ENCODE peak calls at places on chromosomes 4 and X, in six cellular contexts. Q, M, J, O, L and E are unnamed samples.

GRCh38 chr4:165010991-165011390 is 20.8 kb upstream of the TRIM60 start:
- DNase-seq in M (no peak), J (no peak), Q (no peak), L (no peak), O (no peak), E (no peak)

GRCh38 chr4:1293981-1294380 is 4.3 kb downstream of the MAEA start:
- DNase-seq in O (peak), L (no peak), Q (peak), J (no peak), M (no peak), E (no peak)

GRCh38 chr4:104591505-104591904 is 96.8 kb upstream of the CXXC4 start:
- DNase-seq in J (no peak), M (no peak), O (peak), L (no peak), Q (no peak), E (no peak)

GRCh38 chrX:130139474-130140201 is 26.0 kb downstream of the AIFM1 start:
- DNase-seq in O (no peak), Q (no peak), J (no peak), L (no peak), M (no peak), E (no peak)

GRCh38 chrX:134239016-134239415 is 2.0 kb downstream of the CCDC160 start:
- DNase-seq in L (no peak), O (no peak), J (no peak), Q (no peak), M (no peak), E (no peak)

GRCh38 chrX:11663875-11664210 is 1.9 kb downstream of the ARHGAP6 start:
- DNase-seq in O (no peak), L (no peak), Q (no peak), M (no peak), J (no peak), E (no peak)

GRCh38 chr4:87410669-87411068 is 11.7 kb upstream of the NUDT9 start:
- DNase-seq in L (no peak), J (no peak), O (no peak), Q (no peak), M (no peak), E (no peak)

GRCh38 chr4:6591305-6591704 is 16.3 kb downstream of the MAN2B2 start:
- DNase-seq in J (no peak), Q (no peak), M (no peak), O (no peak), L (no peak), E (no peak)

GRCh38 chr4:84678976-84679744 is 96.2 kb downstream of the CDS1 start:
- DNase-seq in Q (no peak), M (no peak), J (no peak), O (no peak), L (no peak), E (no peak)

GRCh38 chr4:38663801-38664703 is at the start of gene KLF3:
- DNase-seq in Q (peak), O (peak), J (peak), L (peak), M (peak), E (peak)

GRCh38 chrX:67384403-67384802 is 159.4 kb upstream of the AR start:
- DNase-seq in Q (no peak), J (no peak), L (no peak), O (no peak), M (no peak), E (no peak)

GRCh38 chr4:7698586-7698985 is 241.1 kb downstream of the AFAP1 start:
- DNase-seq in L (no peak), Q (no peak), M (no peak), O (no peak), J (no peak), E (no peak)

GRCh38 chr4:101205878-101206277 is 141.4 kb downstream of the PPP3CA start:
- DNase-seq in M (no peak), O (no peak), Q (no peak), L (no peak), J (no peak), E (no peak)

GRCh38 chr4:39873823-39874222 is 103.9 kb downstream of the PDS5A start:
- DNase-seq in O (no peak), Q (no peak), L (no peak), M (no peak), J (no peak), E (no peak)

GRCh38 chr4:78865451-78865850 is 73.8 kb downstream of the PAQR3 start:
- DNase-seq in Q (no peak), M (no peak), J (no peak), O (no peak), L (no peak), E (no peak)

GRCh38 chr4:110414590-110414989 is 61.4 kb upstream of the ENPEP start:
- DNase-seq in Q (no peak), J (no peak), M (no peak), O (no peak), L (no peak), E (no peak)
- TF ChIP-seq POLR2A in Q (no peak), J (no peak), M (no peak), O (no peak), L (no peak), E (no peak)

GRCh38 chr4:2934813-2935761 is 28.1 kb downstream of the NOP14 start:
- DNase-seq in J (peak), O (peak), M (peak), L (peak), Q (peak), E (peak)
- TF ChIP-seq POLR2A in J (peak), O (peak), M (peak), L (peak), Q (no peak), E (peak)

DNA sequence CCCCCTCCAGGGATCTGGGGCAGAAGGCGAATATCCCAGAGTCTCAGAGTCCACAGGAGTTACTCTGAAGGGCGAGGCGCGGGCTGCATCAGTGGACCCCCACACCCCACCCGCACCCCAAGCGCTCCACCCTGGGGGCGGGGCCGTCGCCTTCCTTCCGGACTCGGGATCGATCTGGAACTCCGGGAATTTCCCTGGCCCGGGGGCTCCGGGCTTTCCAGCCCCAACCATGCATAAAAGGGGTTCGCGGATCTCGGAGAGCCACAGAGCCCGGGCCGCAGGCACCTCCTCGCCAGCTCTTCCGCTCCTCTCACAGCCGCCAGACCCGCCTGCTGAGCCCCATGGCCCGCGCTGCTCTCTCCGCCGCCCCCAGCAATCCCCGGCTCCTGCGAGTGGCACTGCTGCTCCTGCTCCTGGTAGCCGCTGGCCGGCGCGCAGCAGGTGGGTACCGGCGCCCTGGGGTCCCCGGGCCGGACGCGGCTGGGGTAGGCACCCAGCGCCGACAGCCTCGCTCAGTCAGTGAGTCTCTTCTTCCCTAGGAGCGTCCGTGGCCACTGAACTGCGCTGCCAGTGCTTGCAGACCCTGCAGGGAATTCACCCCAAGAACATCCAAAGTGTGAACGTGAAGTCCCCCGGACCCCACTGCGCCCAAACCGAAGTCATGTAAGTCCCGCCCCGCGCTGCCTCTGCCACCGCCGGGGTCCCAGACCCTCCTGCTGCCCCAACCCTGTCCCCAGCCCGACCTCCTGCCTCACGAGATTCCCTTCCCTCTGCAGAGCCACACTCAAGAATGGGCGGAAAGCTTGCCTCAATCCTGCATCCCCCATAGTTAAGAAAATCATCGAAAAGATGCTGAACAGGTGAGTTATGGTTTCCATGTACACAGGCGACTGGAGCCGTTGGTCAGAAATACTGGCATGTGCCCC is at the start of gene CXCL1:
- DNase-seq in O (peak), L (peak), M (no peak), J (peak), Q (peak), E (no peak)
- TF ChIP-seq POLR2A in O (no peak), L (no peak), M (no peak), J (peak), Q (no peak), E (no peak)

GRCh38 chr4:103076777-103077347 is 301 bp upstream of the SLC9B2 start:
- DNase-seq in O (no peak), J (no peak), M (peak), L (no peak), Q (no peak), E (no peak)

GRCh38 chr4:103075435-103075893 is 1.1 kb downstream of the SLC9B2 start:
- DNase-seq in J (no peak), M (peak), O (no peak), Q (no peak), L (no peak), E (no peak)

GRCh38 chr4:103074598-103075434 is 1.7 kb downstream of the SLC9B2 start:
- DNase-seq in L (no peak), Q (no peak), J (no peak), M (no peak), O (no peak), E (no peak)

GRCh38 chr4:103074039-103074438 is 2.5 kb downstream of the SLC9B2 start:
- DNase-seq in L (no peak), J (no peak), M (no peak), Q (no peak), O (no peak), E (no peak)

DNA sequence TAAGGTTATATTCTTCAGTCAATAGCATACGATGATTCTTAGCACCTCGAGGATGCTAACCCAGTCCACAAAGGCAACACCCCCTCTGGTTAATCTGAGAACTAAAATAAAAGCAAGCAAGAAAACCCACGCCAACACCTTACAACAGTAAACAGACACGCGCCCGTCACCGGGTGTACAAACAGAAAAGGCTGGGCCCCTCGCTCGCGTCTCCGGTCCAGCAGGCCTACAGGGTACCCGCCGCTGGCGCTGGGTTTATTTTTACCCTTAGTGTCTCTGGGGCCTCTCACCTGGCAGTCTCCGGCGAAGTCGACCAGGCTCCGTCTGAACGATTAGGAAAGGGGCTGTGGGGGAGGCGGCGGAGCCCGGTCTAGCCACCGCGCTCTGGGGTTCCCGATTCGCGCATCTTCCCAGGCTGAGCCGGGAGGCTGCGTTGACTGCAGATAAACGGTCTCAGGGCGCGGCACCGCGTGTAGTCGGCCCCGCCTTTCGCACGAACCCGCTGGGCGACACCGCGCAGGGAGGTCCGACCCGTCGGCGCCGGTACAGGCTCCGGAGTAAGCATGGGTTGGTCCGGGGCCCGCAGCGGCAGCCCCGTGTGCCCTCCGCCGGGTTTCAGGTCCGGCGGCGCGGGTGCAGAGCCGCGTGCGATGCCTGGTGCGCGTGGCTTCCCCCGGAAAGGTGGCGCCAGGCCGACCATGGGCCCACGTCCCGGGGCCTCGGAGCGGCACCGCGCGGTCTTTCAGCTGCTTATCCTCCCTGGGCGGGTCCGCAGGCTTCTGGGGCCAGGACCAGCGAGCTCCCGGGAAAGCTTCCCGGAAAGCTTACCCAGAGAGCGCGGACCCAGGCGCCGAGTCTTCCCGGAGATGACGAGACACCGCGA is at the start of gene SLC9B2:
- DNase-seq in J (peak), L (peak), M (peak), Q (peak), O (peak), E (peak)
- TF ChIP-seq POLR2A in J (peak), L (no peak), M (peak), Q (no peak), O (no peak), E (peak)

DNA sequence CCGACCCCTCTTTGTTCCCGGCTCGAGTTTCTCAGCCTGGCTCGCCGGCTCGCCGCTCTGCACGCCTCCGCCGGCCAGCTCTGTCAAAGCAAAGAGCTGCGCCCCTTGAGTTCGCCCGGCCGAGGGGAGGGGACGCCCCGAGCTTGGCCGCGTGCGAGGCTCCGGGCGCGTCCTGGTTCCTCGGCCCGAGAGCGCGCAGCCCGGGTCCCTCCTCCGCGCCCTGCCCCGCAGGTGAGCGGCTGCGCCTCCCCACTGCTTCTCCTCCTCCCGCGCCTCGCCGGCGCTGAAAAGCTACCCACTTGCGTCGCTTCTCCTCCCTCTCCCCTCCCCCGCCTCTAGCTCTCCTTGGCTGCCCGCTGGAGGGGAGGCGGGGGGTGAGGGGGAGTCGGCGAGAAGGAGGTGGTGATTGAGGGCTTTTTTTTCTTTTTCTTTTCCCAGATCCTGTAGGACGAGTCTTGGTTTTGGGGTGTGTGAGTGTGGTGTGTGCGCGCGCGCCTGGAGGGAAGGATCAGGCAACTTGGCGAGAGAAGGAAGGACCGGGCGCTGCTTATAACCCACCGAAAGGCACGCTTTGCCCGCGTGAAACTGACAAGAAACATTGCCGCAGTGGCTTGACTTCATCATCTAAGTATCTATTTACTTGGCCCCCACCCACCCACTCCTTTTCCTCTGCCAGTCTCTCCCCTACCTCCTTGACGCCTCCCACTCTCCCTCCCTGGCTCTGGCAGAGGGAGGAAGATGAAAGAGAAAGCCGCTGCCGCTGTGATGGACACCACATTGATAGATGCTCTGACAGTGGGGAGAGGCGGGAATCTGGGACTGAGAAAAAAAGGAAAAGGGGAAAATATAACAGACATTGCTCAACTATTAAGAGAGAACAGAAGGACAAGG is at the start of gene LEF1:
- DNase-seq in J (no peak), L (peak), M (no peak), O (no peak), Q (peak), E (no peak)
- TF ChIP-seq POLR2A in J (no peak), L (no peak), M (no peak), O (no peak), Q (no peak), E (no peak)

DNA sequence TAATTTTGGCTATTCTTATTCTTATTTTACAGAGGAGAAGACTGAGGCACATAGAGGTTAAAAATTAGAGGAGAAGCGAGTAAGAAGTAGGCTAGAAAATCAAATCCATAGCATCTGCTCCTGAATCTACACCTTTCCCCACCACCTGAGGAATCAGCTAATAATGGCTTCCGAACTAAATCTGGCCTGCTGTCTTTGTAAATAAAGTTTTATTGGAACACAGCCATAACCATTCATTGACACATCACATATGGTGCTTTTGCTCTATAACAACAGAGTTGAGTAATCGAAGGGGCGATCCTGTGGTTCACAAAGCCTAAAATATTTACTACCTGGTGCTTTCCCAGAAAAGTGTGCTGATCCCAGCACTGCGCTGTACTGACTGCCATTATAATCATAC is 38.2 kb downstream of the F11 start:
- DNase-seq in O (no peak), J (no peak), L (no peak), M (no peak), Q (no peak), E (no peak)
- TF ChIP-seq POLR2A in O (no peak), J (no peak), L (no peak), M (no peak), Q (no peak), E (no peak)

GRCh38 chr4:184348311-184349233 is 125.8 kb downstream of the IRF2 start:
- DNase-seq in J (no peak), Q (peak), O (no peak), L (peak), M (no peak), E (no peak)
- TF ChIP-seq POLR2A in J (no peak), Q (no peak), O (peak), L (peak), M (no peak), E (no peak)

GRCh38 chr4:109703664-109704351 is 563 bp upstream of the CASP6 start:
- DNase-seq in L (no peak), Q (no peak), M (no peak), J (no peak), O (no peak), E (no peak)
- TF ChIP-seq POLR2A in L (no peak), Q (no peak), M (no peak), J (no peak), O (peak), E (no peak)